ENCODE peak calls at places on chromosomes 12 and 14, in four cellular contexts. J, U, Z and F are unnamed samples.

GRCh38 chr14:61517861-61518802 is 177.2 kb upstream of the HIF1A start:
- DNase-seq in Z (peak; percentile 60), J (no peak), U (no peak), F (peak; percentile 78)

GRCh38 chr14:86858043-86858442 is 1134.9 kb downstream of the GALC start:
- DNase-seq in J (no peak), Z (no peak), U (no peak), F (no peak)

GRCh38 chr12:77537648-77538047 is 293.0 kb upstream of the NAV3 start:
- DNase-seq in J (no peak), Z (no peak), U (no peak), F (no peak)

GRCh38 chr12:48966177-48966890 is 5.2 kb downstream of the WNT10B start:
- DNase-seq in J (no peak), Z (no peak), U (no peak), F (no peak)

GRCh38 chr12:82415402-82415801 is 57.1 kb downstream of the METTL25 start:
- DNase-seq in Z (no peak), J (no peak), U (no peak), F (no peak)

GRCh38 chr14:23447634-23448353 is 12.3 kb upstream of the MYH7 start:
- DNase-seq in J (no peak), Z (peak; percentile 83), U (no peak), F (no peak)

GRCh38 chr12:5191803-5192538 is 148.3 kb downstream of the KCNA5 start:
- DNase-seq in U (no peak), J (no peak), Z (no peak), F (no peak)

GRCh38 chr12:563250-563781 is 99.9 kb downstream of the NINJ2 start:
- DNase-seq in J (no peak), U (no peak), Z (no peak), F (no peak)

GRCh38 chr12:64219135-64219534 is 3.0 kb downstream of the KICS2 start:
- DNase-seq in J (no peak), Z (no peak), U (no peak), F (no peak)

GRCh38 chr12:81617915-81618314 is 141.2 kb downstream of the PPFIA2 start:
- DNase-seq in Z (no peak), J (no peak), U (no peak), F (no peak)

GRCh38 chr12:57735952-57736742 is 2.4 kb downstream of the AGAP2 start:
- DNase-seq in Z (no peak), J (no peak), U (no peak), F (no peak)

GRCh38 chr12:24415934-24416333 is 466.5 kb upstream of the SOX5 start:
- DNase-seq in Z (no peak), U (no peak), J (no peak), F (no peak)

GRCh38 chr12:953776-954175 is 4.3 kb upstream of the RAD52 start:
- DNase-seq in U (no peak), Z (no peak), J (no peak), F (no peak)

GRCh38 chr12:131049569-131050339 is 96.0 kb downstream of the ADGRD1 start:
- DNase-seq in U (peak; percentile 42), J (no peak), Z (no peak), F (no peak)

GRCh38 chr14:32711103-32711680 is 227.5 kb upstream of the NPAS3 start:
- DNase-seq in J (peak; percentile 2), Z (no peak), U (no peak), F (no peak)

DNA sequence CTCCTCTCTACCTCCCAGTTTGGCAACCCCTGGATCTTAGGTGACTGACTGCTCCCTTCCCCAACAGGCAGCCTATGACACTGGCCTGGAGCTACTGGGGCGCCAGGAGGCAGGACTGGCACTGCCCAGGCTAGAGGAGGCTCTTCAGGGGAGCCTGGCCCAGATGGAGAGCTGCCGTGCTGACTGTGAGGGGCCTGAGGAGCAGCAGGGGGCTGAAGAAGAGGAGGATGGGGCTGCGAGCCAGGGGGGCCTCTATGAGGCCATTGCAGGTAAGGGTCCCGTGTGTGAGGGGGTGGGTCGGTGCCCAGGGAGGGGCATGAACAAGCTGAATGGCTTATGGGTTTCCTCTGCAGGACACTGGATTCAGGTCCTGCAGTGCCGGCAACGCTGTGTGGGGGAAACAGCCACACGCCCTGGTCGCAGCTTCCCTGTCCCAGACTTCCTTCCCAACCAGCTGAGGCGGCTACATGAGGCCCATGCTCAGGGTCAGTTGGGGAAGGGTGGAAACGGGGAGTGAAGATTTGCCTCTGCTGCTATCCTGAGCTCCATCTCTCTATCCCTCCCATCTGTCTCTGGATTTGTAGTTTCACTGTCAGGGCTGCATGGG is 2.2 kb downstream of the P3H3 start:
- DNase-seq in Z (no peak), U (peak; percentile 71), J (no peak), F (peak; percentile 52)
- H3K4me3 ChIP-seq in Z (no peak overlapping the region), U (no peak overlapping the region), J (no peak overlapping the region), F (no peak overlapping the region)

GRCh38 chr14:31445703-31446102 is 11.6 kb downstream of the DTD2 start:
- DNase-seq in Z (no peak), U (no peak), J (no peak), F (no peak)

GRCh38 chr14:31439554-31439953 is 17.8 kb downstream of the DTD2 start:
- DNase-seq in U (no peak), J (no peak), Z (no peak), F (no peak)

GRCh38 chr14:31440280-31440679 is 17.0 kb downstream of the DTD2 start:
- DNase-seq in U (no peak), J (no peak), Z (no peak), F (no peak)

GRCh38 chr14:31442284-31442683 is 15.0 kb downstream of the DTD2 start:
- DNase-seq in Z (no peak), U (no peak), J (no peak), F (no peak)

DNA sequence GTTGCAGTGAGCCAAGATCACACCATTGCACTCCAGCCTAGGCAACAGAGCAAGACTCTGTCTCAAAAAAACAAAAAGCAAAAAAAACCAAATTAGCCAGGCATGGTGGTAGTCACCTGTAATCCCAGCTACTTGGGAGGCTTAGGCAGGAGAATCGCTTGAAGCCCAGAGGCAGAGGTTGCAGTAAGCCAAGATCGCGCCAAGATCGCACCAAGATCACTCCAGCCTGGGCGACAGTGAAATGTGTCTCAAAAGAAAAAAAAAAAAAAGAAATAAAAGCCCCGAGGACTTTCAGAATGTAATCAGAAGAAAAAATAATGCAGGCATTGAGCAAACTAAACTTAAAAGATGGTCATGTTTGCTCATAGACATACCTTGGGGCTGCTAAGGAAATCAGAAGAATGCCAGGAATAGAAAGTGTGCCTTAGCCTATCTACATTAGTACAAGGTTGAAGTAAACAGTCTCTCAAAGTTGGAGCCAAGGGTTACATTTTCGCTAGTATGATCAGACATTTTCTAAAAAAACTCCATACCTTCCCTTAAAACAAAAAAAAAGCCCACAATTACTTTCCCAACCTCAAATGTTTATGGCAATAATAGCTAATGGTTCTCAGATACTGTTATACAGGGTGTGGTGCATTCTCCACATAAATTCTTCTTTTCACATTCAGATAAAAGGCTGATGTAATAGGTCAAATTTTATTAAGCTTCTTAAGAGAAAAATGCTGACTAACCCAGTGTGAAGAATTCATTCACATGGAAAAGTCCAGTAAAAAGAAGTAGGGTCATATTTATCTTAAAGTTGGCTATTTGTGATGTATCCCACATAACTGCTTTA is 15.8 kb downstream of the DTD2 start:
- DNase-seq in J (no peak), Z (no peak), U (no peak), F (no peak)
- H3K4me3 ChIP-seq in J (no peak overlapping the region), Z (no peak overlapping the region), U (no peak overlapping the region), F (no peak overlapping the region)

DNA sequence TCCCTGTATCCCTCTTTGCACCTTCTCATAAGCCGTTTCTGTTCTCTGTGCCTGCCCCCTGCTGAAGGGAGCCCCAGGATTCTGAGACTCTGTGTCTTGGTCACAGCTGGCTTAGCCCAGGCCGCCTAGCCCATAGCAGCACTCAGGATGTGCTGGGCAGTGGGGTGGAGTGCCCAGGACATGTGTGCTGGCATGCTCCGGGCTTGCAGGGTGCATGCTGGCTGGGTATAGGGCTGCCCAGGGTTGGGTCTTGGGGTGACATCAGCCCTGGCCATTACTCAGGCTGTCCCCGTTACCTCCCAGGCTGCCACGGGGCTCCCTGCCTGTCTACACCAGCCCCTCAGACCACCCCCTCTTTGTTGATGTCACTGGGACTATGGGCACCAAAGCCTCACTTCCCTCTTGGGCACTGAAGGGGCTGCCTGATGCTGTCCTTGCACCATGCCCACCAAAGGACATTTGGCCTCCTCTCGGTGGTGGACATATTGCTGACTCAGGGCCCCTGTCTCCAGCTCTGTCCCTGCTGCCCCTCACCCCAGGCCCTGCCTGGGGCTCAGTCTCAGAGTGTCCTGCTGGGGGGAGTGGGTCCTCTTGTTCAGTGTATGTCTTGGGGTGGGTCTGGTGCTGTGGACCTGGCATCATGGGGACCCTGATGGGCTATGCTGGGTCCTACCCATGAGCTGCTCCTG is 2.4 kb downstream of the CEP170B start:
- DNase-seq in J (no peak), Z (no peak), U (peak; percentile 63), F (no peak)
- H3K4me3 ChIP-seq in J (no peak overlapping the region), Z (no peak overlapping the region), U (no peak overlapping the region), F (no peak overlapping the region)

GRCh38 chr12:112382866-112383265 is 635 bp upstream of the HECTD4 start:
- DNase-seq in Z (no peak), U (no peak), J (no peak), F (no peak)
- H3K4me3 ChIP-seq in Z (peak overlapping the region; percentile 100), U (peak overlapping the region; percentile 98), J (peak overlapping the region; percentile 83), F (peak overlapping the region; percentile 98)

GRCh38 chr12:121976950-121977349 is 44.7 kb upstream of the BCL7A start:
- DNase-seq in Z (no peak), J (no peak), U (no peak), F (no peak)
- H3K4me3 ChIP-seq in Z (no peak overlapping the region), J (no peak overlapping the region), U (no peak overlapping the region), F (no peak overlapping the region)

GRCh38 chr12:12975322-12976077 is 23.5 kb upstream of the GPRC5D start:
- DNase-seq in Z (peak; percentile 63), J (no peak), U (no peak), F (no peak)

GRCh38 chr12:12977231-12977630 is 22.8 kb downstream of the HEBP1 start:
- DNase-seq in J (no peak), Z (no peak), U (no peak), F (peak; percentile 1)

GRCh38 chr12:12976366-12976765 is 23.7 kb downstream of the HEBP1 start:
- DNase-seq in Z (no peak), J (no peak), U (no peak), F (no peak)

GRCh38 chr12:12979731-12980259 is 20.3 kb downstream of the HEBP1 start:
- DNase-seq in J (no peak), Z (no peak), U (no peak), F (no peak)

DNA sequence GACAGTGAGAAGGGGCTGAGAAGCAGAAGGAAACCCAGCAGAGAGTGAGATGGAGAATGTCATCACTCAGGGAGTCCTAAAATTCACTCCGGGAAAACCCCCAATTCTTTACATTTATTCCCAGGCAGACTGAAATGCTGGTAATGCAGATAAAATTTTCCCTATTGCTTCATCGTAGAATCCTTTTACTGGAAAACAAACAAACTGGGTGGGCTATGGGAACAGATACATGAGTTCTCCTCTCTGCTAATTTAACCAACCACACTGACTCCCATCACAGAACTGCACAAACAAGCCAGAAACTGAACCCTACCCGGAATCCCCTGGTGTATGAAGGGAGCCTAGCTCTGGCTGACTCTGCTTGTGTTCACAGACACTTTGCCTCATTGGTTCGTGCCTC is 20.9 kb downstream of the HEBP1 start:
- DNase-seq in J (no peak), Z (no peak), U (no peak), F (no peak)
- H3K4me3 ChIP-seq in J (no peak overlapping the region), Z (no peak overlapping the region), U (no peak overlapping the region), F (no peak overlapping the region)

GRCh38 chr12:6212086-6212485 is 11.9 kb downstream of the CD9 start:
- DNase-seq in U (no peak), Z (no peak), J (no peak), F (no peak)
- H3K4me3 ChIP-seq in U (no peak overlapping the region), Z (no peak overlapping the region), J (no peak overlapping the region), F (no peak overlapping the region)